ENCODE peak calls at places on chromosomes 11 and 22, in eight cellular contexts. One of them, this sample, is unnamed. For H3K4me1 and H3K36me3, the result is how much of the 10 kb centered on the place peaks cover.

GRCh38 chr11:1896895-1897294 is 5.2 kb upstream of the PRR33 start:
- DNase-seq in psoas muscle: no peak
- DNase-seq in suprapubic skin: no peak
- DNase-seq in HAP-1: no peak
- DNase-seq in CD8-positive, alpha-beta T cell: no peak
- DNase-seq in MM.1S: no peak
- DNase-seq in PC-3: no peak
- DNase-seq in body of pancreas: no peak
- DNase-seq in this sample: no peak

GRCh38 chr11:116148056-116148455 is 624.7 kb downstream of the BUD13 start:
- DNase-seq in suprapubic skin: no peak
- DNase-seq in MM.1S: no peak
- DNase-seq in CD8-positive, alpha-beta T cell: no peak
- DNase-seq in psoas muscle: no peak
- DNase-seq in body of pancreas: no peak
- DNase-seq in HAP-1: no peak
- DNase-seq in PC-3: no peak
- DNase-seq in this sample: no peak

GRCh38 chr11:83054001-83054400 is 17.7 kb downstream of the RAB30 start:
- DNase-seq in body of pancreas: no peak
- DNase-seq in psoas muscle: no peak
- DNase-seq in HAP-1: no peak
- DNase-seq in PC-3: no peak
- DNase-seq in suprapubic skin: no peak
- DNase-seq in CD8-positive, alpha-beta T cell: no peak
- DNase-seq in MM.1S: no peak
- DNase-seq in this sample: no peak

GRCh38 chr11:75558939-75559843 is 2.9 kb upstream of the SERPINH1 start:
- DNase-seq in HAP-1: peak
- DNase-seq in psoas muscle: peak
- DNase-seq in CD8-positive, alpha-beta T cell: no peak
- DNase-seq in MM.1S: no peak
- DNase-seq in PC-3: no peak
- DNase-seq in suprapubic skin: no peak
- DNase-seq in body of pancreas: no peak
- DNase-seq in this sample: no peak

GRCh38 chr11:58636587-58636986 is 14.1 kb downstream of the CNTF start:
- DNase-seq in MM.1S: no peak
- DNase-seq in psoas muscle: no peak
- DNase-seq in suprapubic skin: no peak
- DNase-seq in body of pancreas: no peak
- DNase-seq in HAP-1: no peak
- DNase-seq in PC-3: no peak
- DNase-seq in CD8-positive, alpha-beta T cell: no peak
- DNase-seq in this sample: no peak

GRCh38 chr22:26377170-26377825 is 51.8 kb upstream of the ASPHD2 start:
- DNase-seq in psoas muscle: no peak
- DNase-seq in PC-3: no peak
- DNase-seq in HAP-1: peak
- DNase-seq in suprapubic skin: no peak
- DNase-seq in CD8-positive, alpha-beta T cell: no peak
- DNase-seq in body of pancreas: no peak
- DNase-seq in MM.1S: no peak
- DNase-seq in this sample: no peak

GRCh38 chr22:49907807-49908206 is 10.4 kb downstream of the ALG12 start:
- DNase-seq in CD8-positive, alpha-beta T cell: no peak
- DNase-seq in MM.1S: no peak
- DNase-seq in HAP-1: no peak
- DNase-seq in psoas muscle: peak
- DNase-seq in suprapubic skin: no peak
- DNase-seq in body of pancreas: no peak
- DNase-seq in PC-3: no peak
- DNase-seq in this sample: no peak

GRCh38 chr22:49672013-49672516 is 155.6 kb downstream of the BRD1 start:
- DNase-seq in HAP-1: no peak
- DNase-seq in CD8-positive, alpha-beta T cell: no peak
- DNase-seq in PC-3: no peak
- DNase-seq in body of pancreas: no peak
- DNase-seq in suprapubic skin: peak
- DNase-seq in MM.1S: no peak
- DNase-seq in psoas muscle: no peak
- DNase-seq in this sample: no peak

GRCh38 chr11:2808850-2809847 is 76.4 kb downstream of the CDKN1C start:
- DNase-seq in CD8-positive, alpha-beta T cell: no peak
- DNase-seq in MM.1S: no peak
- DNase-seq in PC-3: no peak
- DNase-seq in body of pancreas: no peak
- DNase-seq in suprapubic skin: peak
- DNase-seq in psoas muscle: peak
- DNase-seq in HAP-1: no peak
- DNase-seq in this sample: no peak

GRCh38 chr11:47318166-47318565 is 34.3 kb downstream of the MYBPC3 start:
- DNase-seq in HAP-1: no peak
- DNase-seq in body of pancreas: no peak
- DNase-seq in MM.1S: no peak
- DNase-seq in CD8-positive, alpha-beta T cell: no peak
- DNase-seq in PC-3: no peak
- DNase-seq in suprapubic skin: no peak
- DNase-seq in psoas muscle: no peak
- DNase-seq in this sample: no peak

GRCh38 chr11:2547806-2548205 is 103.0 kb downstream of the KCNQ1 start:
- DNase-seq in body of pancreas: peak
- DNase-seq in suprapubic skin: no peak
- DNase-seq in MM.1S: no peak
- DNase-seq in CD8-positive, alpha-beta T cell: no peak
- DNase-seq in psoas muscle: no peak
- DNase-seq in PC-3: no peak
- DNase-seq in HAP-1: no peak
- DNase-seq in this sample: no peak

GRCh38 chr11:105670811-105671210 is 60.9 kb downstream of the GRIA4 start:
- DNase-seq in HAP-1: no peak
- DNase-seq in MM.1S: no peak
- DNase-seq in psoas muscle: no peak
- DNase-seq in body of pancreas: no peak
- DNase-seq in CD8-positive, alpha-beta T cell: no peak
- DNase-seq in PC-3: peak
- DNase-seq in suprapubic skin: no peak
- DNase-seq in this sample: no peak

GRCh38 chr22:37183432-37184379 is 4.3 kb downstream of the C1QTNF6 start:
- DNase-seq in suprapubic skin: no peak
- DNase-seq in body of pancreas: no peak
- DNase-seq in CD8-positive, alpha-beta T cell: no peak
- DNase-seq in PC-3: no peak
- DNase-seq in psoas muscle: peak
- DNase-seq in HAP-1: no peak
- DNase-seq in MM.1S: no peak
- DNase-seq in this sample: no peak

GRCh38 chr22:37182101-37182948 is 5.7 kb downstream of the C1QTNF6 start:
- DNase-seq in MM.1S: no peak
- DNase-seq in CD8-positive, alpha-beta T cell: no peak
- DNase-seq in HAP-1: no peak
- DNase-seq in suprapubic skin: no peak
- DNase-seq in psoas muscle: peak
- DNase-seq in PC-3: no peak
- DNase-seq in body of pancreas: no peak
- DNase-seq in this sample: no peak

GRCh38 chr22:37184380-37184755 is 3.7 kb downstream of the C1QTNF6 start:
- DNase-seq in CD8-positive, alpha-beta T cell: no peak
- DNase-seq in HAP-1: no peak
- DNase-seq in psoas muscle: no peak
- DNase-seq in body of pancreas: no peak
- DNase-seq in MM.1S: no peak
- DNase-seq in suprapubic skin: no peak
- DNase-seq in PC-3: no peak
- DNase-seq in this sample: no peak

GRCh38 chr22:37181681-37182080 is 6.4 kb downstream of the C1QTNF6 start:
- DNase-seq in MM.1S: no peak
- DNase-seq in CD8-positive, alpha-beta T cell: no peak
- DNase-seq in psoas muscle: no peak
- DNase-seq in body of pancreas: no peak
- DNase-seq in PC-3: no peak
- DNase-seq in HAP-1: no peak
- DNase-seq in suprapubic skin: no peak
- DNase-seq in this sample: no peak

GRCh38 chr22:37182949-37183245 is 5.2 kb downstream of the C1QTNF6 start:
- DNase-seq in CD8-positive, alpha-beta T cell: no peak
- DNase-seq in suprapubic skin: no peak
- DNase-seq in MM.1S: no peak
- DNase-seq in body of pancreas: no peak
- DNase-seq in psoas muscle: peak
- DNase-seq in PC-3: no peak
- DNase-seq in HAP-1: no peak
- DNase-seq in this sample: no peak
- H3K4me1 ChIP-seq in CD8-positive, alpha-beta T cell: under half
- H3K4me1 ChIP-seq in suprapubic skin: under half
- H3K4me1 ChIP-seq in MM.1S: under half
- H3K4me1 ChIP-seq in body of pancreas: under half
- H3K4me1 ChIP-seq in psoas muscle: under half
- H3K4me1 ChIP-seq in PC-3: under half
- H3K4me1 ChIP-seq in HAP-1: under half
- H3K4me1 ChIP-seq in this sample: under half

GRCh38 chr22:39524753-39525657 is 4.6 kb downstream of the ATF4 start:
- DNase-seq in psoas muscle: peak
- DNase-seq in body of pancreas: no peak
- DNase-seq in suprapubic skin: no peak
- DNase-seq in HAP-1: no peak
- DNase-seq in PC-3: no peak
- DNase-seq in MM.1S: no peak
- DNase-seq in CD8-positive, alpha-beta T cell: no peak
- DNase-seq in this sample: no peak

GRCh38 chr22:39526736-39527171 is 5.8 kb downstream of the RPS19BP1 start:
- DNase-seq in CD8-positive, alpha-beta T cell: no peak
- DNase-seq in PC-3: no peak
- DNase-seq in suprapubic skin: no peak
- DNase-seq in body of pancreas: no peak
- DNase-seq in MM.1S: no peak
- DNase-seq in psoas muscle: peak
- DNase-seq in HAP-1: no peak
- DNase-seq in this sample: no peak

GRCh38 chr22:39525658-39525975 is 5.3 kb downstream of the ATF4 start:
- DNase-seq in body of pancreas: no peak
- DNase-seq in HAP-1: no peak
- DNase-seq in psoas muscle: peak
- DNase-seq in CD8-positive, alpha-beta T cell: no peak
- DNase-seq in MM.1S: no peak
- DNase-seq in PC-3: no peak
- DNase-seq in suprapubic skin: no peak
- DNase-seq in this sample: no peak

GRCh38 chr22:39522567-39523300 is 2.4 kb downstream of the ATF4 start:
- DNase-seq in PC-3: peak
- DNase-seq in MM.1S: no peak
- DNase-seq in body of pancreas: peak
- DNase-seq in HAP-1: peak
- DNase-seq in psoas muscle: peak
- DNase-seq in suprapubic skin: no peak
- DNase-seq in CD8-positive, alpha-beta T cell: no peak
- DNase-seq in this sample: no peak

GRCh38 chr22:39524089-39524752 is 3.9 kb downstream of the ATF4 start:
- DNase-seq in CD8-positive, alpha-beta T cell: no peak
- DNase-seq in PC-3: no peak
- DNase-seq in HAP-1: no peak
- DNase-seq in body of pancreas: no peak
- DNase-seq in psoas muscle: peak
- DNase-seq in suprapubic skin: no peak
- DNase-seq in MM.1S: no peak
- DNase-seq in this sample: no peak
- H3K36me3 ChIP-seq in CD8-positive, alpha-beta T cell: under half
- H3K36me3 ChIP-seq in PC-3: under half
- H3K36me3 ChIP-seq in HAP-1: half or more
- H3K36me3 ChIP-seq in body of pancreas: under half
- H3K36me3 ChIP-seq in psoas muscle: under half
- H3K36me3 ChIP-seq in suprapubic skin: under half
- H3K36me3 ChIP-seq in MM.1S: under half
- H3K36me3 ChIP-seq in this sample: under half

DNA sequence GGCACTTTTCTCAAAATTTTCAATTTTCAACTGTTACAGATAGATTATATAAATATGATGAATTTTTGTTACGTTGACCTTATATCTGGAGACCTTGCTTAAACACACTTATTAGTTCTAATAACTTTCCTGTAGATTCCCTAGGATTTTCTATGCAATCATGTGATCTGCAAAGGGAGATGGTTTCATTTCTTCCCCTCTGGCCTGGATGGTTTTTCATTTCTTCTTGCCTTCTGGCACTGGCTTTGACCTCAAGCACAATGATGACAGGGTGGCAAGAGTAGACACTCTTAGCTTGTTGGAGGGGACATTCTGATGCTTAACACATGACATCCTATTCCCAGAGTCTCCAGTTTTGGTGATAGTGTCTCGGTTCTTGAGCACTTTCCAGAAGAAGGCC is 75.9 kb downstream of the DGCR2 start:
- DNase-seq in psoas muscle: no peak
- DNase-seq in CD8-positive, alpha-beta T cell: no peak
- DNase-seq in MM.1S: no peak
- DNase-seq in body of pancreas: no peak
- DNase-seq in PC-3: no peak
- DNase-seq in suprapubic skin: no peak
- DNase-seq in HAP-1: no peak
- DNase-seq in this sample: no peak
- H3K4me3 ChIP-seq in psoas muscle: no peak
- H3K4me3 ChIP-seq in CD8-positive, alpha-beta T cell: no peak
- H3K4me3 ChIP-seq in MM.1S: no peak
- H3K4me3 ChIP-seq in body of pancreas: no peak
- H3K4me3 ChIP-seq in PC-3: no peak
- H3K4me3 ChIP-seq in suprapubic skin: no peak
- H3K4me3 ChIP-seq in HAP-1: no peak
- H3K4me3 ChIP-seq in this sample: no peak

GRCh38 chr11:68354181-68354872 is 41.9 kb downstream of the LRP5 start:
- DNase-seq in suprapubic skin: peak
- DNase-seq in body of pancreas: peak
- DNase-seq in HAP-1: no peak
- DNase-seq in MM.1S: no peak
- DNase-seq in psoas muscle: peak
- DNase-seq in CD8-positive, alpha-beta T cell: no peak
- DNase-seq in PC-3: peak
- DNase-seq in this sample: no peak

GRCh38 chr11:68353118-68353517 is 40.7 kb downstream of the LRP5 start:
- DNase-seq in psoas muscle: no peak
- DNase-seq in PC-3: peak
- DNase-seq in suprapubic skin: no peak
- DNase-seq in HAP-1: no peak
- DNase-seq in CD8-positive, alpha-beta T cell: no peak
- DNase-seq in body of pancreas: no peak
- DNase-seq in MM.1S: no peak
- DNase-seq in this sample: no peak

GRCh38 chr11:68355471-68355870 is 43.1 kb downstream of the LRP5 start:
- DNase-seq in suprapubic skin: no peak
- DNase-seq in MM.1S: no peak
- DNase-seq in PC-3: no peak
- DNase-seq in psoas muscle: no peak
- DNase-seq in HAP-1: no peak
- DNase-seq in CD8-positive, alpha-beta T cell: no peak
- DNase-seq in body of pancreas: no peak
- DNase-seq in this sample: no peak

GRCh38 chr11:68352591-68352990 is 40.2 kb downstream of the LRP5 start:
- DNase-seq in body of pancreas: no peak
- DNase-seq in HAP-1: no peak
- DNase-seq in CD8-positive, alpha-beta T cell: no peak
- DNase-seq in suprapubic skin: no peak
- DNase-seq in psoas muscle: no peak
- DNase-seq in MM.1S: no peak
- DNase-seq in PC-3: no peak
- DNase-seq in this sample: no peak

GRCh38 chr11:68353669-68354068 is 41.3 kb downstream of the LRP5 start:
- DNase-seq in HAP-1: no peak
- DNase-seq in MM.1S: no peak
- DNase-seq in CD8-positive, alpha-beta T cell: no peak
- DNase-seq in suprapubic skin: no peak
- DNase-seq in psoas muscle: no peak
- DNase-seq in body of pancreas: no peak
- DNase-seq in PC-3: no peak
- DNase-seq in this sample: no peak
- H3K4me1 ChIP-seq in HAP-1: under half
- H3K4me1 ChIP-seq in MM.1S: under half
- H3K4me1 ChIP-seq in CD8-positive, alpha-beta T cell: under half
- H3K4me1 ChIP-seq in suprapubic skin: under half
- H3K4me1 ChIP-seq in psoas muscle: under half
- H3K4me1 ChIP-seq in body of pancreas: under half
- H3K4me1 ChIP-seq in PC-3: under half
- H3K4me1 ChIP-seq in this sample: under half